ENCODE peak calls at places on chromosome 11, in nine cellular contexts. A is foreskin keratinocyte, F is endothelial cell of umbilical vein, J is MCF 10A, W is lower lobe of right lung, H is progenitor cell of endocrine pancreas, O is fibroblast of mammary gland, S is HFFc6, C is fibroblast of lung. U is an unnamed sample.

GRCh38 chr11:59857444-59858434 is 8.5 kb downstream of the TCN1 start:
- DNase-seq in A (peak), H (no peak), O (no peak), S (peak), W (no peak), J (peak), F (peak), C (peak), U (no peak)

GRCh38 chr11:250740-251299 is 14.0 kb downstream of the PSMD13 start:
- DNase-seq in J (peak), H (peak), C (peak), F (peak), A (no peak), S (peak), O (peak), W (peak), U (no peak)

GRCh38 chr11:119335655-119336543 is 1.6 kb downstream of the RNF26 start:
- DNase-seq in H (no peak), W (peak), S (no peak), C (no peak), O (no peak), A (no peak), J (peak), F (no peak), U (no peak)

GRCh38 chr11:61061081-61061826 is 41.0 kb upstream of the CD5 start:
- DNase-seq in H (no peak), S (no peak), F (no peak), W (no peak), J (peak), C (peak), A (peak), O (peak), U (no peak)

GRCh38 chr11:37500425-37500824 is 902.4 kb upstream of the RAG2 start:
- DNase-seq in O (no peak), F (no peak), S (peak), A (peak), J (peak), C (peak), W (no peak), H (no peak), U (no peak)

GRCh38 chr11:117045196-117045595 is 53.0 kb downstream of the SIK3 start:
- DNase-seq in O (peak), A (no peak), F (no peak), H (no peak), C (peak), J (peak), S (peak), W (no peak), U (peak)

GRCh38 chr11:122746050-122746478 is 90.5 kb downstream of the UBASH3B start:
- DNase-seq in O (no peak), W (no peak), H (no peak), F (no peak), A (no peak), S (no peak), J (no peak), C (no peak), U (no peak)

GRCh38 chr11:71499546-71499945 is 27.5 kb upstream of the KRTAP5-7 start:
- DNase-seq in A (no peak), J (no peak), H (peak), W (no peak), F (no peak), S (no peak), O (no peak), C (peak), U (no peak)

GRCh38 chr11:35146074-35146521 is 7.1 kb downstream of the CD44 start:
- DNase-seq in A (no peak), S (no peak), C (no peak), F (no peak), H (no peak), O (no peak), W (no peak), J (peak), U (no peak)

DNA sequence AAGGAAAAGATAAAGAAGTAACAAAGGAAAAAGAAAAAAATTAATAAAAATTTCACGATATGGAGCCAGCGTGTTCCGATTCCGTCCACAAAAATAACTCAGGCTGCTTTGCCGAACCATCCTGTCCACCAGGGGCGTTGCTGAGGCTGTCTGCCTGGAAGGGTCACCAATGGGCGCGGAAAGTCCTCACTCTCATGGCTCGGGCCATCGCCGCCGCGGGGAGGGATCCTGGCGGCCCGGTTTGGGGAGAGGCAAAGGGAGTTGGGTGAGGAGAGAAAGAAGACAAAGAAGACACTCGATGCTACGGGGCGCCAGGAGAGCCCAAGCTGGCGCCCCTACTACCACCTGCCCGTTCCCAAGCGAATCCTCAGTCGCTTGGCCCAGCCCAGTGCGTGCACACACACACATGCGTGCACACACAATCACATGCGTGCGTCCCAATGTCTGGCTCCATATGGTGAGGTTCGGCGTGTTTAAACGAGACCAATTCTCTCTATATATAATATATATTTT is 5.6 kb upstream of the PYGM start:
- DNase-seq in O (no peak), W (no peak), F (no peak), J (no peak), S (no peak), C (no peak), H (no peak), A (no peak), U (no peak)
- TF ChIP-seq CTCF in O (peak), W (no peak), F (peak), J (no peak), S (peak), C (no peak), H (peak), A (peak), U (no peak)

GRCh38 chr11:33630936-33631748 is 69.5 kb downstream of the C11orf91 start:
- DNase-seq in H (no peak), A (peak), C (no peak), O (no peak), F (no peak), W (no peak), S (no peak), J (peak), U (no peak)
- TF ChIP-seq CTCF in H (no peak), A (peak), C (no peak), O (no peak), F (no peak), W (no peak), S (peak), J (no peak), U (no peak)

DNA sequence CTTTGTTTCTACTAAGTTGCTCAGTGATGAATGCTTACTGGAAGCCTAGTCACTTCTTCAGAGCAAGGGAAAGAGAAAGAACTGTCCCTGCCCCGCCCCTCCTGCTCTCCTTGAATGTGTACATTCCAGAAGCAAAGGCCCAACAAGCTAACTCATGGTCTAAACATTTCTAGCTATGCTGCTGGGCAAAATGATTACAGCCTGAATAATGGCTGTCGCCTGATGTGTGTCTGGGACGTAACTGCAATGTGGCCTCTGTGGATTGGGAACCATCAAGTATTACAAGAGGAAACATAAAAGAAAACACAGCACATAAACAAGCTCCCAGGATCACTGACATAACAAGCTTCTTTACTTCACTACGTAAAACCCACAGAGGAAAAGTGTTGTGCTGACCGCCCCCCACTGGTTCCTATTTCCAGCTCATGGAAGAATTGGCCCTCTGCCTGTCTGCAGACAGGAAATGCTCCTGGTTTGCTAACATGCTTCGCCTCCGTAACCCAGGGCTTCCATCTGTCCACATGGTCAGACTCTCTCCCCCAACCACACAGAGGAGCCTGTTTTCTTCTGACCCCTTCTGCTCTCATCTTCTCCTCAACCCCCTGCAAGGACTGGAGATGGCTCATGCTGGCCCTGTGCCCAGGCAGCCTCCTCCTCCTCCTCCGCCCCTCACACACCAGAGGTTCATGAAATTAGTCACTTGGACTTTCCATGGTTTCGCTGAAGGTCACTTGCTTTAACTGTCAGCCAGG is 187.2 kb downstream of the MAML2 start:
- DNase-seq in W (peak), F (peak), C (peak), A (peak), O (peak), S (peak), H (no peak), J (peak), U (no peak)
- TF ChIP-seq CTCF in W (peak), F (peak), C (peak), A (peak), O (peak), S (peak), H (no peak), J (peak), U (no peak)

DNA sequence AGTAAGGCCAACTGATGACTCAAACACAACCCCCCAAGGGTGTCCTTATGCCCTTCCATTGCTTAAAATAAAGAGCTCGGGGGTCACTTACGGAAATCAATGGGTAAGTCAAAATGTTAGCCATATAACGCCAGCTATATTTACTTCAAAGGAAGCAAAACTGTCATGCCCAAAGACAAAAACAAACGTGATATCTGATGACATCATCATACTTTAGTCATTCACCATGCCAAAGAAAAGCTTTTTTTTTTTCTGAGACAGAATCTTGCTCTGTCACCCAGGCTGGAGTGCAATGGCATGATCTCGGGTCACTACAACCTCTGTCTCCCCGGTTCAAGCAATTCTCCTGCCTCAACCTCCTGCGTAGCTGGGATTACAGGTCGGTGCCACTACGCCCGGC is 47.7 kb upstream of the SC5D start:
- DNase-seq in W (no peak), C (no peak), F (no peak), A (no peak), H (no peak), S (no peak), J (no peak), O (no peak), U (no peak)
- TF ChIP-seq CTCF in W (no peak), C (no peak), F (no peak), A (no peak), H (no peak), S (no peak), J (no peak), O (no peak), U (no peak)

GRCh38 chr11:12089473-12089872 is 20.9 kb upstream of the MICAL2 start:
- DNase-seq in H (no peak), C (no peak), A (peak), W (no peak), J (no peak), F (peak), O (peak), S (no peak), U (no peak)

GRCh38 chr11:12089041-12089440 is 21.3 kb upstream of the MICAL2 start:
- DNase-seq in A (no peak), J (no peak), O (no peak), W (no peak), S (no peak), F (no peak), C (no peak), H (no peak), U (no peak)

GRCh38 chr11:12087075-12087775 is 23.2 kb upstream of the MICAL2 start:
- DNase-seq in H (no peak), S (peak), O (peak), W (peak), A (peak), F (peak), C (peak), J (peak), U (no peak)

GRCh38 chr11:12088531-12088930 is 21.9 kb upstream of the MICAL2 start:
- DNase-seq in S (no peak), W (no peak), H (no peak), F (no peak), J (no peak), O (no peak), C (no peak), A (no peak), U (no peak)

DNA sequence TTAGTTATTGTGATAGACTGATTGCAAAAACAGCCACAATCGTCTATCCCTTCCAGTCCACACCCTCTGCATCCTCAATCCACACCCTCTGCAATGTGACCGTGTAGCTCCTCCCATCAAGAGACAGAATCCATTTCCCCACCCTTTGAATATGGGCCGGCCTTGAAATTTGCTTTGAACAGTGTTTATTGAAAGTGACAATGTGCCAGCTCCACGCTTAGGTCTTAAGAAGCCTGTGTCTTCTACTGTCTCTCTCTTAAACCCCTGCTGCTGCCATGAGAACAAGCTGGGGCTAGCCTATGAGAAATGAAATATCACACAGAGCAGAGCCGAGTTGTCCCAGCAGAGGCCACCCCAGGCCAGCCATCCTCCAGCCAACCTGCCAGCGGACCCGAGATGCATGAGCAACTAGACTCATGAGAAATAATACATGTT is 22.3 kb upstream of the MICAL2 start:
- DNase-seq in J (peak), F (peak), O (peak), S (peak), A (peak), H (no peak), W (no peak), C (peak), U (no peak)
- TF ChIP-seq CTCF in J (peak), F (peak), O (peak), S (peak), A (peak), H (peak), W (no peak), C (no peak), U (peak)

GRCh38 chr11:107688322-107688918 is 23.4 kb downstream of the SLN start:
- DNase-seq in H (no peak), W (no peak), O (no peak), F (no peak), A (no peak), J (no peak), C (no peak), S (no peak), U (no peak)

GRCh38 chr11:107683807-107684206 is 28.0 kb downstream of the SLN start:
- DNase-seq in F (no peak), H (no peak), A (no peak), C (no peak), W (no peak), S (no peak), O (peak), J (peak), U (no peak)

GRCh38 chr11:107695446-107695845 is 16.4 kb downstream of the SLN start:
- DNase-seq in J (no peak), W (no peak), H (no peak), O (peak), A (no peak), S (peak), F (no peak), C (peak), U (no peak)

GRCh38 chr11:107691003-107691402 is 20.9 kb downstream of the SLN start:
- DNase-seq in A (no peak), C (peak), F (peak), O (peak), S (peak), H (no peak), J (no peak), W (no peak), U (no peak)

DNA sequence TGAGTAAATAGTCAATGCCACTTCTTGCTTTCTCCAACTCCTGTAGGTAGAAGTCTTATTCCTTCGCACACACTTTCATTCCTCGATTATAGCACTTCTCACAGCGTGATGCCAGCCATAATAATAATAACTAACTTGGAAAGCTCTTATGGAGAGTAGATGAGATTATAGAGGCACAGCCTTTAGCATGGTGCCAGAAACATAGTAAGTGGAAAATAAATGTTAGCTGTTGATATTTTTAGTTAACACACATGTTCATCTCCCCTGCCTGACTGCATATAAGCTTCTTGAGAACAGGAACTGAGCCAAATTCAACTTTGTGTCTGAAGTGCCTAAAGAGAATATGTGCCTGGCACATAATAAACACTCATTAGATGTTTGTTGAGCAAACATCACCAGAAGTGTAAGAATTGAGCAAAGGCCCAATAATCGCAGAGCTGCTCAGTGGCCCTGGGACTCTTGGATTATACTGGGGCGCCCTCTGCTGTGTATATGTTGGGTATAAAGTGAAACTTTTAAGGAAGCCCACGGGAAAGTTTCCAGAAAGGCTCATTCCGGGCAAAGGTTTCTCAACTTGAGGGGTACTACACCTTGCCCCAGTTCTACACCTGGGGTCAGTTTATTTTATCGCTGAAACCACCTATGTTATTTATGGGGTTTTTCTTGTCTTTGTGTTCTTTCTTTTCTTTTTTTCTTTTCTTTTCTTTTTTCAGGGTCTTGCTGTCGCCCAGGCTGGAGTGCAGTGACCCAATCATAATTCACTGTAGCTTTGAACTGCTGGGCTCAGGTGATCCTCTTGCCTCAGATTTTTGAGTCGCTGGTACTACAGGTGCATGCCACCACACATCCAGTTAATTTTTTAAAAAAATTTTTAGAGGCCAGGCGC is 22.3 kb downstream of the SLN start:
- DNase-seq in H (peak), S (peak), O (peak), A (no peak), J (peak), F (peak), C (peak), W (peak), U (no peak)
- TF ChIP-seq CTCF in H (peak), S (peak), O (peak), A (peak), J (peak), F (peak), C (peak), W (peak), U (peak)

GRCh38 chr11:67410369-67410831 is 5.1 kb upstream of the CARNS1 start:
- DNase-seq in S (no peak), A (no peak), F (no peak), H (no peak), O (no peak), C (no peak), W (no peak), J (no peak), U (no peak)

GRCh38 chr11:67412495-67413179 is 2.8 kb upstream of the CARNS1 start:
- DNase-seq in A (no peak), O (no peak), C (no peak), J (no peak), H (no peak), F (no peak), W (no peak), S (no peak), U (no peak)

GRCh38 chr11:67409781-67410368 is 5.6 kb upstream of the CARNS1 start:
- DNase-seq in W (no peak), O (no peak), F (no peak), C (no peak), J (no peak), S (no peak), H (no peak), A (no peak), U (no peak)

GRCh38 chr11:67411785-67412152 is 3.7 kb upstream of the CARNS1 start:
- DNase-seq in S (no peak), F (no peak), A (no peak), W (no peak), O (no peak), H (no peak), J (no peak), C (no peak), U (no peak)

GRCh38 chr11:67410984-67411784 is 4.3 kb upstream of the CARNS1 start:
- DNase-seq in S (no peak), W (no peak), O (no peak), A (no peak), H (no peak), C (no peak), J (no peak), F (no peak), U (no peak)
- TF ChIP-seq CTCF in S (no peak), W (no peak), O (no peak), A (no peak), H (no peak), C (no peak), J (no peak), F (no peak), U (no peak)

DNA sequence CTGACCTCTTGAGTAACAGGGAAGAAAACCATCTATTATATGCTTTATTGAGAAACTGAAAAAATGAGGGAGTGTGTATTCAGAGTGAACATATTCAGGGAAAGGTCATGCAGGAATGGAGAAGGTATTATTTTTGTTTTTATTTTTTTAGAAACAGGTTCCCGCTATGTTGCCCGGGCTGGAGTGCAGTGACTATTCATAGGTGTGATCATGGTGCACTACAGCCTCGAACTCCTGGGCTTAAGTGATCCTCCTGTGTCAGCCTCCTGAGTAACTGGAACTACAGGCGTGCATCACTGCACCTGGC is 8.7 kb upstream of the RCE1 start:
- DNase-seq in J (no peak), C (no peak), A (no peak), S (no peak), W (no peak), O (no peak), H (no peak), F (no peak), U (no peak)
- TF ChIP-seq CTCF in J (no peak), C (no peak), A (no peak), S (peak), W (no peak), O (no peak), H (no peak), F (no peak), U (no peak)